ENCODE peak calls at places on chromosome 21, in eight cellular contexts. K is CD4-positive, CD25-positive, alpha-beta regulatory T cell; Q is stimulated activated CD4-positive, alpha-beta T cell treated with anti-CD3 and anti-CD28 coated beads, Interleukin-12 subunit alpha, Interleukin-12 subunit beta, amount 100 ng/mL, for 48 hours; R is upper lobe of left lung; A is NT2/D1; C is C1 segment of cervical spinal cord; H is CD8-positive, alpha-beta T cell; X is brain microvascular endothelial cell. Y is an unnamed sample.

GRCh38 chr21:41141031-41141457 is 26.9 kb upstream of the BACE2 start:
- DNase-seq in K (no peak), Q (no peak), R (no peak), A (no peak), C (no peak), H (no peak), X (peak), Y (no peak)

GRCh38 chr21:45136500-45136899 is 62.1 kb downstream of the ADARB1 start:
- DNase-seq in K (no peak), Q (no peak), R (peak), A (no peak), C (no peak), H (no peak), X (no peak), Y (no peak)

GRCh38 chr21:28632718-28633408 is 359.8 kb downstream of the LTN1 start:
- DNase-seq in K (no peak), Q (no peak), R (no peak), A (peak), C (no peak), H (no peak), X (peak), Y (peak)

GRCh38 chr21:29473808-29474207 is 175.1 kb downstream of the BACH1 start:
- DNase-seq in K (no peak), Q (no peak), R (no peak), A (no peak), C (no peak), H (no peak), X (no peak), Y (no peak)

GRCh38 chr21:42262826-42263225 is 43.9 kb downstream of the ABCG1 start:
- DNase-seq in K (no peak), Q (no peak), R (peak), A (no peak), C (no peak), H (no peak), X (no peak), Y (no peak)

GRCh38 chr21:31647650-31648049 is 11.8 kb upstream of the SOD1 start:
- DNase-seq in K (no peak), Q (no peak), R (no peak), A (no peak), C (no peak), H (no peak), X (no peak), Y (no peak)

GRCh38 chr21:40575983-40576382 is 271.0 kb downstream of the DSCAM start:
- DNase-seq in K (no peak), Q (no peak), R (no peak), A (no peak), C (no peak), H (no peak), X (no peak), Y (no peak)

GRCh38 chr21:18725653-18726052 is 322.1 kb upstream of the TMPRSS15 start:
- DNase-seq in K (no peak), Q (no peak), R (no peak), A (peak), C (no peak), H (no peak), X (no peak), Y (peak)

GRCh38 chr21:45074818-45075605 is 632 bp downstream of the ADARB1 start:
- DNase-seq in K (no peak), Q (peak), R (peak), A (no peak), C (no peak), H (no peak), X (no peak), Y (peak)

GRCh38 chr21:15908187-15908586 is 178.4 kb downstream of the USP25 start:
- DNase-seq in K (no peak), Q (no peak), R (no peak), A (no peak), C (no peak), H (no peak), X (peak), Y (no peak)

GRCh38 chr21:36710729-36711048 is 11.8 kb downstream of the SIM2 start:
- DNase-seq in K (no peak), Q (no peak), R (no peak), A (no peak), C (no peak), H (no peak), X (no peak), Y (peak)

GRCh38 chr21:29193907-29194306 is 63.5 kb downstream of the MAP3K7CL start:
- DNase-seq in K (no peak), Q (no peak), R (no peak), A (no peak), C (no peak), H (no peak), X (no peak), Y (no peak)

GRCh38 chr21:43880111-43880985 is 15.3 kb downstream of the AGPAT3 start:
- DNase-seq in K (no peak), Q (no peak), R (no peak), A (no peak), C (no peak), H (no peak), X (peak), Y (peak)

GRCh38 chr21:36681117-36681631 is 17.7 kb upstream of the SIM2 start:
- DNase-seq in K (no peak), Q (no peak), R (no peak), A (no peak), C (no peak), H (no peak), X (no peak), Y (no peak)

GRCh38 chr21:14522689-14523088 is 23.4 kb downstream of the SAMSN1 start:
- DNase-seq in K (no peak), Q (no peak), R (no peak), A (no peak), C (no peak), H (no peak), X (no peak), Y (no peak)

GRCh38 chr21:42236693-42237092 is 17.8 kb downstream of the ABCG1 start:
- DNase-seq in K (peak), Q (no peak), R (no peak), A (no peak), C (no peak), H (no peak), X (no peak), Y (no peak)

GRCh38 chr21:44969066-44969649 is 29.3 kb downstream of the SLX9 start:
- DNase-seq in K (no peak), Q (no peak), R (peak), A (no peak), C (no peak), H (no peak), X (no peak), Y (no peak)

GRCh38 chr21:15408089-15408488 is 321.7 kb upstream of the USP25 start:
- DNase-seq in K (no peak), Q (no peak), R (no peak), A (no peak), C (no peak), H (no peak), X (no peak), Y (no peak)

GRCh38 chr21:38447611-38448010 is 50.7 kb downstream of the ERG start:
- DNase-seq in K (no peak), Q (no peak), R (no peak), A (no peak), C (no peak), H (no peak), X (no peak), Y (no peak)

GRCh38 chr21:14688412-14688811 is 142.3 kb upstream of the SAMSN1 start:
- DNase-seq in K (no peak), Q (no peak), R (no peak), A (no peak), C (no peak), H (no peak), X (no peak), Y (no peak)

GRCh38 chr21:42384184-42384583 is 11.7 kb downstream of the TMPRSS3 start:
- DNase-seq in K (no peak), Q (no peak), R (no peak), A (no peak), C (no peak), H (no peak), X (no peak), Y (no peak)

GRCh38 chr21:15967661-15968060 is 237.9 kb downstream of the USP25 start:
- DNase-seq in K (no peak), Q (no peak), R (no peak), A (peak), C (no peak), H (no peak), X (peak), Y (peak)

GRCh38 chr21:37803076-37803475 is 113.2 kb downstream of the KCNJ6 start:
- DNase-seq in K (no peak), Q (no peak), R (no peak), A (no peak), C (no peak), H (no peak), X (no peak), Y (no peak)

GRCh38 chr21:42633858-42634257 is 19.6 kb upstream of the PDE9A start:
- DNase-seq in K (no peak), Q (no peak), R (peak), A (no peak), C (no peak), H (no peak), X (no peak), Y (no peak)

GRCh38 chr21:30434033-30434631 is 4.1 kb downstream of the KRTAP13-4 start:
- DNase-seq in K (peak), Q (peak), R (no peak), A (peak), C (no peak), H (no peak), X (peak), Y (peak)

GRCh38 chr21:37758997-37759396 is 157.3 kb downstream of the KCNJ6 start:
- DNase-seq in K (no peak), Q (peak), R (no peak), A (peak), C (no peak), H (no peak), X (peak), Y (peak)

GRCh38 chr21:26966360-26966977 is 419 bp downstream of the ADAMTS5 start:
- DNase-seq in K (no peak), Q (no peak), R (peak), A (no peak), C (no peak), H (no peak), X (no peak), Y (peak)

GRCh38 chr21:31537872-31538576 is 121.5 kb upstream of the SOD1 start:
- DNase-seq in K (no peak), Q (no peak), R (no peak), A (no peak), C (no peak), H (no peak), X (no peak), Y (peak)

GRCh38 chr21:45364464-45365185 is 40.3 kb upstream of the COL18A1 start:
- DNase-seq in K (no peak), Q (no peak), R (peak), A (no peak), C (no peak), H (no peak), X (peak), Y (no peak)

GRCh38 chr21:25334046-25334730 is 273.1 kb downstream of the MRPL39 start:
- DNase-seq in K (no peak), Q (no peak), R (no peak), A (no peak), C (no peak), H (no peak), X (no peak), Y (no peak)

Y was measured in GM23338.